ENCODE peak calls at places on chromosome 12, in five cellular contexts. A is NT2/D1; R is CD4-positive, alpha-beta memory T cell; K is IMR-90; X is pancreas. W is an unnamed sample. For H3K27me3, the result is how much of the 10 kb centered on the place peaks cover.

GRCh38 chr12:56046027-56046780 is 4.5 kb downstream of the RPS26 start:
- DNase-seq in A (no peak), R (no peak), K (no peak), X (no peak), W (no peak)

GRCh38 chr12:108832730-108833354 is 24.5 kb downstream of the SSH1 start:
- DNase-seq in A (no peak), R (no peak), K (peak), X (no peak), W (no peak)

GRCh38 chr12:104219361-104219892 is 3.8 kb downstream of the TXNRD1 start:
- DNase-seq in A (no peak), R (no peak), K (peak), X (no peak), W (no peak)

GRCh38 chr12:5792350-5792749 is 152.7 kb downstream of the ANO2 start:
- DNase-seq in A (no peak), R (no peak), K (peak), X (no peak), W (no peak)

GRCh38 chr12:106311139-106311538 is 8.6 kb downstream of the TCP11L2 start:
- DNase-seq in A (no peak), R (no peak), K (no peak), X (no peak), W (no peak)

GRCh38 chr12:85527192-85527591 is 247.2 kb downstream of the ALX1 start:
- DNase-seq in A (no peak), R (no peak), K (no peak), X (no peak), W (no peak)

GRCh38 chr12:57475271-57476161 is 4.2 kb downstream of the ARHGAP9 start:
- DNase-seq in A (no peak), R (no peak), K (no peak), X (peak), W (no peak)

GRCh38 chr12:89417246-89417977 is 65.1 kb upstream of the DUSP6 start:
- DNase-seq in A (no peak), R (no peak), K (peak), X (no peak), W (no peak)

GRCh38 chr12:29640589-29641345 is 143.0 kb downstream of the TMTC1 start:
- DNase-seq in A (peak), R (no peak), K (peak), X (no peak), W (peak)

DNA sequence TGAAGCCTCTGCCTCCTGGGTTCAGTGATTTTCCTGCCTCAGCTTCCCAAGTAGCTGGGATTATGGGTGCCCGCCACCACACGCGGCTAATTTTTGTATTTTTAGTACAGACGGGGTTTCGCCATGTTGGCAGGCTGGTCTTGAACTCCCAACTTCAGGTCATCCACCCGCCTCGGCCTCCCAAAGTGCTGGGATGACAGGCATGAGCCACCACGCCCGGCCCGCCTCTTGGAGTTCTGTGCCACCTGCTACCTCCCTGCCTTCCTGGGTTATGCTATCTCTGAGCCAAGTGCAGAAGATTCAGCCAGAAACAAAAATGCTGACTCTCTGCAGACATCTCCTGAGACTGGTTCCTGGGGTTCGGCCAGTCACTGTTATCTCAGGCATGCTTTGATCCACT is 13.2 kb downstream of the CABP1 start:
- DNase-seq in A (no peak), R (no peak), K (no peak), X (no peak), W (no peak)
- H3K27me3 ChIP-seq in A (under half), R (under half), K (half or more), X (under half), W (under half)

GRCh38 chr12:107319536-107320030 is 226.2 kb upstream of the CRY1 start:
- DNase-seq in A (no peak), R (peak), K (no peak), X (no peak), W (peak)
- H3K4me3 ChIP-seq in A (peak), R (peak), K (peak), X (peak), W (no peak)

GRCh38 chr12:3489057-3489456 is 1.9 kb upstream of the PRMT8 start:
- DNase-seq in A (no peak), R (no peak), K (no peak), X (no peak), W (no peak)
- H3K27me3 ChIP-seq in A (half or more), R (under half), K (under half), X (under half), W (under half)

GRCh38 chr12:27162229-27162537 is 79.8 kb upstream of the C12orf71 start:
- DNase-seq in A (no peak), R (no peak), K (no peak), X (no peak), W (no peak)
- H3K4me3 ChIP-seq in A (no peak), R (no peak), K (no peak), X (no peak), W (no peak)

DNA sequence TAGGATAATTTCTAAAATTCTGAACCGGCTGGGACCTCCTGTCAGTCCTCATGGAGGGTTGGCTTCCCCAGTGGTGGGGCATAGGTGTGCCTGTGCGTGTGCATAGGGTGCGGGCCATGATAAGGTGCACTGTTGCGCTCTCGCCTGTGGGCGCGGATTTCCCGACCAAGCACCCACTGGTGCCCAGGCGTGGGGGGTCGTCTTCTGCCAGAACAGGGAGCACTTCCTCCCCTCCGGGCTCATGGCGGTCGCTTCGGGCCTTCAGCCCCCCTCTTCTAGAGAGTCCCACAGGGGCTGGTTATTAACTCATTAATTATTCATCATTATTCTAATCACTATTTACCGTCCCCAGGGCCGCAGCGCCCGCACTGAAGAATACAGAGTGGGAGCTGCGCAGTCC is 2.8 kb downstream of the C1QL4 start:
- DNase-seq in A (no peak), R (no peak), K (no peak), X (no peak), W (no peak)
- H3K27me3 ChIP-seq in A (under half), R (under half), K (under half), X (under half), W (under half)

DNA sequence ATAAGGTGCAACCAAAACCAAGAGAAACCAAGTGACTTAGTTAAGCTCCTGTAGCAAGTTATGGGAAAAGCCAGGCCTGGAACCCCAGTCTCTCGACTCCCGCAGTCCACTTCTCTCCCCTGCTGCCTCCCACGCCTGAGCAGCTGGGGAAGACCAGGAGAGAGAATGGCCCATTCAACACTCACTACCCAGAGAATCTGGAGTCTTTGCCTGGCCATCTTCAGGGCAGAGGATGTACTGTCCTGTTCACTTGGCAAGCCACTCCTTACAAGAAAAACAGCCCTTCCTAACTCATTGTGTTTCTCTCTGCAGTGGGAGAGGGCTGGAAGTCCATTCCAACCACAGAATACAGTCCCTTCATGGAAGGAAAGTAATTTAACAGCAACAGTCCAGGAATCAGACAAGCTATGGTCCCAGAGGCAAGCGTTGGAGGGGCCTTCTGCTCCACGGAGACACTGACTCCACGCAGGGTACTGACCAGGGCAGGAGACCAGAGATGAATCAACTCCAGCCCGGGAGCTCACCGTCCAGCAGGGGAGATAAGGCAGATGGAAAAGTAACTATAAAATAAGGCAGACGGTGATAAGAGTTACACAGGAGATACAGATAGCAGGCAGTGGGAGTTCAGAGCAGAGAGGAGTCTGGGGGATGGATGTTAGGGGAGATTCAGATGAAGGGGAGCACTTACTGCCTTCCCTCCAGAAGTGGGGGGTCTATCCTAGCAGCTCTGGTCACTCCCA is 1.6 kb downstream of the PITPNM2 start:
- DNase-seq in A (no peak), R (no peak), K (no peak), X (no peak), W (no peak)
- H3K4me3 ChIP-seq in A (no peak), R (no peak), K (peak), X (peak), W (peak)

W was measured in upper lobe of left lung.